ENCODE peak calls at places on chromosomes 4 and X, in six cellular contexts. G is kidney epithelial cell, Z is dorsolateral prefrontal cortex, Y is fibroblast of lung, V is astrocyte, D is AG09309. X is an unnamed sample.

GRCh38 chrX:128698528-128698927 is 646.3 kb upstream of the ACTRT1 start:
- DNase-seq in G (no peak), Z (no peak), Y (no peak), V (no peak), D (no peak), X (no peak)

GRCh38 chr4:43776371-43776770 is 672.2 kb downstream of the KCTD8 start:
- DNase-seq in G (no peak), Z (no peak), Y (peak; percentile 19), V (no peak), D (no peak), X (no peak)

GRCh38 chr4:116862592-116862991 is 222.8 kb downstream of the TRAM1L1 start:
- DNase-seq in G (no peak), Z (no peak), Y (no peak), V (no peak), D (no peak), X (no peak)

GRCh38 chrX:21806691-21807090 is 32.7 kb upstream of the MBTPS2 start:
- DNase-seq in G (peak; percentile 19), Z (no peak), Y (no peak), V (peak; percentile 6), D (no peak), X (no peak)

GRCh38 chr4:2371765-2372487 is 46.5 kb downstream of the ZFYVE28 start:
- DNase-seq in G (no peak), Z (no peak), Y (no peak), V (no peak), D (no peak), X (no peak)

GRCh38 chr4:146255874-146256273 is 41.5 kb downstream of the REELD1 start:
- DNase-seq in G (no peak), Z (no peak), Y (peak; percentile 14), V (peak; percentile 95), D (peak; percentile 59), X (no peak)

GRCh38 chr4:86596802-86597201 is 2.7 kb downstream of the PTPN13 start:
- DNase-seq in G (no peak), Z (no peak), Y (peak; percentile 53), V (no peak), D (no peak), X (no peak)

GRCh38 chr4:95693594-95693993 is 144.8 kb upstream of the UNC5C start:
- DNase-seq in G (no peak), Z (no peak), Y (peak; percentile 29), V (peak; percentile 5), D (no peak), X (peak; percentile 10)

GRCh38 chr4:16582526-16582925 is 315.9 kb downstream of the LDB2 start:
- DNase-seq in G (no peak), Z (no peak), Y (no peak), V (no peak), D (no peak), X (no peak)

GRCh38 chrX:42714981-42715688 is 62.8 kb downstream of the PPP1R2C start:
- DNase-seq in G (peak; percentile 32), Z (peak; percentile 68), Y (peak; percentile 14), V (peak; percentile 34), D (no peak), X (no peak)

GRCh38 chr4:5341151-5341925 is 290.1 kb downstream of the STK32B start:
- DNase-seq in G (no peak), Z (no peak), Y (no peak), V (peak; percentile 10), D (no peak), X (no peak)

GRCh38 chr4:156705291-156705690 is 266.3 kb downstream of the PDGFC start:
- DNase-seq in G (no peak), Z (no peak), Y (peak; percentile 24), V (peak; percentile 74), D (peak; percentile 20), X (no peak)

GRCh38 chrX:120753413-120754251 is 122.0 kb downstream of the CT47B1 start:
- DNase-seq in G (no peak), Z (no peak), Y (no peak), V (no peak), D (no peak), X (no peak)

GRCh38 chrX:17590892-17591740 is 146.2 kb upstream of the SCML1 start:
- DNase-seq in G (peak; percentile 39), Z (peak; percentile 45), Y (peak; percentile 94), V (peak; percentile 67), D (peak; percentile 63), X (no peak)

GRCh38 chrX:64975491-64975890 is 759 bp downstream of the ZC4H2 start:
- DNase-seq in G (no peak), Z (no peak), Y (peak; percentile 3), V (peak; percentile 7), D (no peak), X (no peak)

GRCh38 chrX:107713205-107714195 is 62.1 kb downstream of the TSC22D3 start:
- DNase-seq in G (no peak), Z (no peak), Y (peak; percentile 34), V (no peak), D (no peak), X (no peak)

GRCh38 chr4:12584116-12584875 is 899.8 kb downstream of the RAB28 start:
- DNase-seq in G (no peak), Z (no peak), Y (no peak), V (no peak), D (no peak), X (no peak)

GRCh38 chrX:153812220-153812619 is 17.8 kb downstream of the SSR4 start:
- DNase-seq in G (no peak), Z (no peak), Y (no peak), V (no peak), D (no peak), X (no peak)

GRCh38 chr4:6019316-6020263 is 1.4 kb upstream of the C4orf50 start:
- DNase-seq in G (no peak), Z (peak; percentile 44), Y (peak; percentile 45), V (peak; percentile 2), D (no peak), X (peak; percentile 19)

DNA sequence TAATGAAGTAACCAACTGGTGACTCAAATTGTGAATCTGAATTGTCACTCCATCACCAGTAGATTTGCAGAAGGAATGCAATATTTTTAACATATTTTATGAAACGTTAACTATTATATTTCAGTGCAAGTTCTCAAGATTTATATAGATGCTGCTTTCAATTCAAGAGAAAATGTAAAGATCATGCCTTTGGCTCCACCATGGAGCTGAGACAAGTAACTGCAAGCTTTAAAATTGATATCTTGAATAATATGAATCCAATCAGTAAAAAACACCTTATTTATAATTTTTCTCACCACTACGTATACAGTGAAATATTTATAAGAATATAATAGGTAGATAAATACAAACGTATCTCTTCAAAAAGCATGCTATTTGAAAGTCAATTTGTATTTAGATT is 27.8 kb upstream of the GALNTL6 start:
- DNase-seq in G (no peak), Z (no peak), Y (no peak), V (no peak), D (no peak), X (no peak)
- TF ChIP-seq CTCF in G (no peak), Z (no peak), Y (no peak), V (no peak), D (no peak), X (no peak)

GRCh38 chrX:10187421-10187820 is 30.6 kb downstream of the CLCN4 start:
- DNase-seq in G (no peak), Z (no peak), Y (no peak), V (no peak), D (no peak), X (no peak)

GRCh38 chrX:10190367-10190766 is 33.6 kb downstream of the CLCN4 start:
- DNase-seq in G (no peak), Z (no peak), Y (peak; percentile 84), V (peak; percentile 60), D (peak; percentile 41), X (no peak)

GRCh38 chrX:10186355-10186754 is 29.6 kb downstream of the CLCN4 start:
- DNase-seq in G (no peak), Z (no peak), Y (no peak), V (no peak), D (no peak), X (no peak)

GRCh38 chrX:10193587-10193986 is 36.8 kb downstream of the CLCN4 start:
- DNase-seq in G (no peak), Z (no peak), Y (no peak), V (no peak), D (no peak), X (no peak)

GRCh38 chrX:10189317-10190268 is 32.8 kb downstream of the CLCN4 start:
- DNase-seq in G (no peak), Z (peak; percentile 85), Y (peak; percentile 64), V (peak; percentile 20), D (no peak), X (no peak)
- H3K4me3 ChIP-seq in G (no peak overlapping the region), Z (no peak overlapping the region), Y (no peak overlapping the region), V (no peak overlapping the region), D (no peak overlapping the region), X (no peak overlapping the region)

GRCh38 chrX:24133280-24133679 is 16.2 kb upstream of the ZFX start:
- DNase-seq in G (no peak), Z (no peak), Y (no peak), V (no peak), D (no peak), X (no peak)
- TF ChIP-seq CTCF in G (no peak), Z (no peak), Y (no peak), V (no peak), D (no peak), X (no peak)

GRCh38 chr4:185813133-185813532 is 1.1 kb upstream of the SORBS2 start:
- DNase-seq in G (no peak), Z (no peak), Y (no peak), V (no peak), D (no peak), X (no peak)

GRCh38 chr4:185811509-185812364 is at the start of gene SORBS2:
- DNase-seq in G (peak; percentile 77), Z (no peak), Y (peak; percentile 31), V (peak; percentile 78), D (no peak), X (no peak)

GRCh38 chr4:185805979-185806378 is 6.0 kb downstream of the SORBS2 start:
- DNase-seq in G (no peak), Z (no peak), Y (no peak), V (no peak), D (no peak), X (no peak)

GRCh38 chr4:185810746-185811508 is 1.1 kb downstream of the SORBS2 start:
- DNase-seq in G (no peak), Z (no peak), Y (no peak), V (no peak), D (no peak), X (no peak)

DNA sequence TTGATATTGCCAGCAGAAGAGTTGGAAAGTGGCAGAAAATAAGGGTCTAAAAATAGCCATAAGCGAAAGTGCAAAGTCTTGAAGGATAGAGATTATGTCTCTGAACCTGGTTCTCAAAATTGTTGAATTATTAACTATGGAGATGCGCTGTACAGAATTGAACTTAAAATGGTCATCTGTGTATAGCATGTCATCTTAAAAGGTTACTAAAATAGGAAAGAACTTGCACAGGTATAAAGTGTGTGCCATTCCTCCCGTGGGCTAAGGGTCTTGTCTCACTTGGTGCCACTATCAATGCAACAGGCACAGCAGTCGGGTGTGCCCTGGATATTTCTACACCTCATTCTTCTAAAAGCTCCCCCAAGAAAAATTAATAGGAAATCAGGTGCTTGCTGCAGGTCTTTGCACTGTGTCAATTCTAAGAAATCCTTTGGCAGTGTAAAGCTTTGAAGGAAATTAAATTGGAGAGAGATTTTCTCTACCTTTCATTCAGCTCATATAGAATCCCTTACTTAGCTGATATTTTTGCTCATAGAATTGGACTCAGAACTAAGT is 2.4 kb downstream of the SORBS2 start:
- DNase-seq in G (no peak), Z (no peak), Y (no peak), V (no peak), D (no peak), X (no peak)
- H3K4me3 ChIP-seq in G (no peak overlapping the region), Z (peak overlapping the region; percentile 49), Y (no peak overlapping the region), V (no peak overlapping the region), D (no peak overlapping the region), X (peak overlapping the region; percentile 73)